ENCODE peak calls at places on chromosomes 12 and 14, in four cellular contexts. K, C, Y and A are unnamed samples.

GRCh38 chr12:89695830-89696229 is 12.8 kb downstream of the ATP2B1 start:
- DNase-seq in K (no peak), C (no peak), Y (no peak), A (no peak)

GRCh38 chr14:71452535-71452934 is 479.7 kb upstream of the RGS6 start:
- DNase-seq in K (no peak), C (no peak), Y (no peak), A (no peak)

GRCh38 chr12:29534935-29535334 is 37.4 kb upstream of the OVCH1 start:
- DNase-seq in K (no peak), C (no peak), Y (no peak), A (no peak)

GRCh38 chr14:104293851-104294627 is 155.7 kb downstream of the KIF26A start:
- DNase-seq in K (no peak), C (no peak), Y (no peak), A (no peak)

GRCh38 chr14:50954811-50955372 is 10.6 kb upstream of the PYGL start:
- DNase-seq in K (no peak), C (peak), Y (no peak), A (peak)

GRCh38 chr12:121167232-121167820 is 34.6 kb downstream of the P2RX7 start:
- DNase-seq in K (no peak), C (no peak), Y (no peak), A (no peak)

GRCh38 chr12:104998423-104999346 is 12.6 kb downstream of the NOPCHAP1 start:
- DNase-seq in K (no peak), C (no peak), Y (no peak), A (no peak)

GRCh38 chr12:3244219-3244750 is 167.1 kb downstream of the TSPAN9 start:
- DNase-seq in K (no peak), C (no peak), Y (no peak), A (no peak)

GRCh38 chr12:54945082-54945481 is 39.5 kb downstream of the TESPA1 start:
- DNase-seq in K (no peak), C (no peak), Y (no peak), A (no peak)

GRCh38 chr14:104969741-104970230 is 8.4 kb downstream of the AHNAK2 start:
- DNase-seq in K (no peak), C (no peak), Y (no peak), A (no peak)

GRCh38 chr14:54169254-54169924 is 212.8 kb upstream of the BMP4 start:
- DNase-seq in K (no peak), C (peak), Y (no peak), A (no peak)

GRCh38 chr12:18139989-18140596 is 50.1 kb upstream of the RERGL start:
- DNase-seq in K (no peak), C (peak), Y (no peak), A (no peak)

GRCh38 chr14:35164849-35165248 is 42.5 kb downstream of the PRORP start:
- DNase-seq in K (no peak), C (no peak), Y (no peak), A (no peak)

GRCh38 chr14:50396636-50397460 is at the start of gene CDKL1:
- DNase-seq in K (peak), C (peak), Y (peak), A (no peak)

GRCh38 chr14:73753887-73754880 is 40.0 kb upstream of the PNMA1 start:
- DNase-seq in K (peak), C (no peak), Y (no peak), A (no peak)

GRCh38 chr12:862303-862911 is 87.1 kb downstream of the RAD52 start:
- DNase-seq in K (no peak), C (peak), Y (no peak), A (no peak)

GRCh38 chr12:587551-588322 is 75.5 kb downstream of the NINJ2 start:
- DNase-seq in K (no peak), C (no peak), Y (no peak), A (no peak)

GRCh38 chr14:58238252-58239247 is 6.1 kb upstream of the PSMA3 start:
- DNase-seq in K (no peak), C (peak), Y (peak), A (no peak)

GRCh38 chr14:79992799-79993198 is 218.5 kb downstream of the DIO2 start:
- DNase-seq in K (no peak), C (no peak), Y (no peak), A (no peak)

GRCh38 chr12:52798003-52798670 is 2.2 kb upstream of the KRT3 start:
- DNase-seq in K (no peak), C (peak), Y (no peak), A (no peak)

GRCh38 chr14:105494606-105494929 is 3.5 kb downstream of the TEDC1 start:
- DNase-seq in K (no peak), C (no peak), Y (no peak), A (no peak)

GRCh38 chr12:6827437-6827894 is 741 bp upstream of the P3H3 start:
- DNase-seq in K (peak), C (peak), Y (peak), A (no peak)

GRCh38 chr12:101696477-101697196 is 803 bp upstream of the CHPT1 start:
- DNase-seq in K (peak), C (no peak), Y (peak), A (no peak)

GRCh38 chr14:67166450-67166853 is 22.8 kb upstream of the GARIN2 start:
- DNase-seq in K (peak), C (peak), Y (peak), A (no peak)

GRCh38 chr14:61179776-61180398 is 101.3 kb downstream of the TMEM30B start:
- DNase-seq in K (no peak), C (no peak), Y (no peak), A (no peak)

GRCh38 chr12:53218551-53219114 is 11.6 kb upstream of the ITGB7 start:
- DNase-seq in K (no peak), C (no peak), Y (no peak), A (no peak)

GRCh38 chr14:58637391-58638230 is at the start of gene DACT1:
- DNase-seq in K (peak), C (no peak), Y (peak), A (no peak)

GRCh38 chr14:28412076-28412475 is 354.5 kb upstream of the FOXG1 start:
- DNase-seq in K (no peak), C (peak), Y (no peak), A (no peak)

GRCh38 chr12:109625131-109625559 is 51.6 kb downstream of the MVK start:
- DNase-seq in K (peak), C (peak), Y (peak), A (no peak)

GRCh38 chr14:92666251-92666650 is 82.2 kb downstream of the LGMN start:
- DNase-seq in K (no peak), C (no peak), Y (no peak), A (no peak)

GRCh38 chr12:59972941-59973340 is 377.1 kb downstream of the SLC16A7 start:
- DNase-seq in K (no peak), C (peak), Y (no peak), A (no peak)

GRCh38 chr12:20319374-20319773 is 49.0 kb upstream of the PDE3A start:
- DNase-seq in K (no peak), C (no peak), Y (no peak), A (no peak)

GRCh38 chr12:27335364-27336145 is 2.9 kb downstream of the BMAL2 start:
- DNase-seq in K (no peak), C (no peak), Y (no peak), A (no peak)
- H3K27ac ChIP-seq in K (no peak), C (peak), Y (no peak), A (peak)

DNA sequence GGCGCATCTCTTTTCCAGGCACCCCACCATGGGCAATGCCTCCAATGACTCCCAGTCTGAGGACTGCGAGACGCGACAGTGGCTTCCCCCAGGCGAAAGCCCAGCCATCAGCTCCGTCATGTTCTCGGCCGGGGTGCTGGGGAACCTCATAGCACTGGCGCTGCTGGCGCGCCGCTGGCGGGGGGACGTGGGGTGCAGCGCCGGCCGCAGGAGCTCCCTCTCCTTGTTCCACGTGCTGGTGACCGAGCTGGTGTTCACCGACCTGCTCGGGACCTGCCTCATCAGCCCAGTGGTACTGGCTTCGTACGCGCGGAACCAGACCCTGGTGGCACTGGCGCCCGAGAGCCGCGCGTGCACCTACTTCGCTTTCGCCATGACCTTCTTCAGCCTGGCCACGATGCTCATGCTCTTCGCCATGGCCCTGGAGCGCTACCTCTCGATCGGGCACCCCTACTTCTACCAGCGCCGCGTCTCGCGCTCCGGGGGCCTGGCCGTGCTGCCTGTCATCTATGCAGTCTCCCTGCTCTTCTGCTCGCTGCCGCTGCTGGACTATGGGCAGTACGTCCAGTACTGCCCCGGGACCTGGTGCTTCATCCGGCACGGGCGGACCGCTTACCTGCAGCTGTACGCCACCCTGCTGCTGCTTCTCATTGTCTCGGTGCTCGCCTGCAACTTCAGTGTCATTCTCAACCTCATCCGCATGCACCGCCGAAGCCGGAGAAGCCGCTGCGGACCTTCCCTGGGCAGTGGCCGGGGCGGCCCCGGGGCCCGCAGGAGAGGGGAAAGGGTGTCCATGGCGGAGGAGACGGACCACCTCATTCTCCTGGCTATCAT is 626 bp downstream of the PTGER2 start:
- DNase-seq in K (no peak), C (peak), Y (peak), A (no peak)
- H3K27ac ChIP-seq in K (no peak), C (peak), Y (peak), A (no peak)

GRCh38 chr12:57235728-57236131 is 6.2 kb downstream of the SHMT2 start:
- DNase-seq in K (no peak), C (no peak), Y (no peak), A (no peak)

GRCh38 chr12:57235012-57235727 is 5.7 kb downstream of the SHMT2 start:
- DNase-seq in K (no peak), C (no peak), Y (no peak), A (no peak)

GRCh38 chr12:57234571-57235011 is 5.1 kb downstream of the SHMT2 start:
- DNase-seq in K (no peak), C (no peak), Y (no peak), A (no peak)

GRCh38 chr12:57233357-57234232 is 4.1 kb downstream of the SHMT2 start:
- DNase-seq in K (no peak), C (no peak), Y (no peak), A (no peak)

GRCh38 chr12:57234233-57234570 is 4.7 kb downstream of the SHMT2 start:
- DNase-seq in K (no peak), C (no peak), Y (no peak), A (no peak)
- H3K27ac ChIP-seq in K (no peak), C (no peak), Y (no peak), A (no peak)

GRCh38 chr12:42589465-42590323 is at the start of gene PRICKLE1:
- DNase-seq in K (no peak), C (peak), Y (peak), A (no peak)

GRCh38 chr12:42588308-42588836 is 1.2 kb downstream of the PRICKLE1 start:
- DNase-seq in K (no peak), C (peak), Y (peak), A (no peak)

GRCh38 chr12:42587564-42588307 is 1.8 kb downstream of the PRICKLE1 start:
- DNase-seq in K (no peak), C (no peak), Y (no peak), A (no peak)

GRCh38 chr12:42588981-42589464 is 523 bp downstream of the PRICKLE1 start:
- DNase-seq in K (peak), C (peak), Y (peak), A (no peak)

DNA sequence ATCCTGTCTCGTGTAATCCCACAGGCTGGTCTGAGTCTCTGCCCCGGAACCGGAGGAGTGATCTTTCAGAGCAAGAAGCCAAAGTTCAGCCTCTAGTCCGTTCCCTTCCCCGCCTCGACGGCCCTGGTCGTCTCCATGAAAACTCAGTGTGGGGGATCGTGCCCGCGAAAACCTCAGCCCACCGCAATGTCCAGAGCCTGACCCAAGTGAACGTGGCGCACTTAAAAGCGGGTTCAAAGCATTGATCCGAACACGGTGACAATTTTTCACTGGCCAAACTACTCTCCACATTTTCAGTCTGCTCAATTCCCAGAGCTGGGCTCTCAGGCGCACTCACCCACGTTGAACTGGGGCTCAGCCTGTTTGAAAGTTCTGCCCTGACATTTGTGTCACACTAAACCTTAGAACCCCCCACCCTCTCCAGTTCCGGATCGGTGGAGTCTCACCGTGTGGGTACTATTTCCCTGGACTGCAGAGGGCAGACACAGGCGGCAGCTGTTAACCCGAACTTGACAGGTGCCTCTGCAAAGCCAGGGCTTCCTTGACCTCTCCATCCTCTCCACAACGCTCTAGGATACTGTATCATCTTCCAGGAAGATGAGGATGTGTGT is 883 bp upstream of the PRICKLE1 start:
- DNase-seq in K (no peak), C (peak), Y (peak), A (no peak)
- H3K27ac ChIP-seq in K (no peak), C (peak), Y (no peak), A (no peak)

DNA sequence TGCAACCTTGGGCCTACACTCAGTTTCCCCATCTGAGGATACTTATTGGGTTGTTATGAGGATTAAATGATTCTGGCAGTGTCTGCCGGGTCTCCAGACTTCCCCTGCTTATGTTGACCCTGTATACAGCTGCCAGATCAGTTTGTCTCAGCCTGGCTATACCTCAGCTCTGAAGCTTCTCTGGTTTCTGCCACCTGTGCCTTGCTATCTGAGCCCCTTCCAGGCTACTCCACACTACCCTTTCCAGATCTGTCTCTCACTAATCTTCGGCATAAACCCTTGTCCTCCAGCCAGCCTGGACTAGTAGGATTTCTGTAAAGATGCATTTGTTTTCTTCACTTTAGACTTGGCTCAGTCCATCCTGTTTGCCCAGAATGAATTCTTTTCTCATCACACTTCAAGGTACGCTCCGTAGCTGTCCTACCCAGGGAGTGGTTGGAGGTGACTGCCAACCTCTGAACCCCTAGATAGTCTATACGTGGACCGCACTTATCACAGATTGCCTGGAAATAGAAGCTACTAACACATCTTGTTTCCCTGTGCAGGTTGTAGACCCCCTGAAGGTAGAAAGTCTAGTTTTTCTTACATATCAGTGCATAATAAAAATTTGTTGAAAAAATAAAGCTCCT is 422.4 kb downstream of the RAD51B start:
- DNase-seq in K (no peak), C (no peak), Y (no peak), A (no peak)
- H3K27ac ChIP-seq in K (no peak), C (no peak), Y (no peak), A (no peak)

GRCh38 chr12:95718001-95718400 is 72.6 kb downstream of the NTN4 start:
- DNase-seq in K (no peak), C (no peak), Y (no peak), A (no peak)

GRCh38 chr12:95721320-95721719 is 69.2 kb downstream of the NTN4 start:
- DNase-seq in K (no peak), C (peak), Y (no peak), A (no peak)

GRCh38 chr12:95715177-95715576 is 75.4 kb downstream of the NTN4 start:
- DNase-seq in K (no peak), C (no peak), Y (no peak), A (no peak)

GRCh38 chr12:95718772-95719171 is 71.8 kb downstream of the NTN4 start:
- DNase-seq in K (no peak), C (no peak), Y (no peak), A (no peak)

GRCh38 chr12:95717336-95717928 is 73.1 kb downstream of the NTN4 start:
- DNase-seq in K (no peak), C (no peak), Y (no peak), A (no peak)
- H3K27ac ChIP-seq in K (no peak), C (no peak), Y (no peak), A (no peak)

DNA sequence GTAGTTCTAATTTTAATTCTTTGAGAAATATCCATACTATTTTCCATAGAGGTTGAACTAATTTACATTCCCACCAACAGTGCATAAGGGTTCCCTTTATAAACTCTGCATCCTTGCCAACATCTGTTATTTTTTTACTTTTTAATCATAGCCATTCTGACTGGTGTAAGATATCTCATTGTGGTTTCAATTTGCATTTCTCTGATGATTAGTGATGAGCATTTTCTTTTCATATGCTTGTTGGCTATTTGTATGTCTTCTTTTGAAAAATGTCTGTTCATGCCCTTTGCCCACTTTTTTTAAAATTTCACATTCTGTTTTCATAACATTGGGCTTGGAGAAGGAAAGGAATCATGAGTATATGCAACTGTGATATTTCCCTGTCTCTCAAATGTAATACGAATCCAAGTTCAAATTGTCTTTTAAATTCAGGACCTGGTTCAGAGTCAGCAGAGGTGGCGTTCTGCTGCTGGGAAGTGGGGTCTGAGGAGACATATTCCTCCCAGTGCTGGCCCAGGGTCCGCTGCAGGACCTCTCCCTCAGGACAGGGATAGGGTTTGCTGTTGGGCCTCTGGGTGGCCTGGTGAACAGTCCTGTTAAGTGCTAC is 81.2 kb upstream of the ETV6 start:
- DNase-seq in K (no peak), C (no peak), Y (no peak), A (no peak)
- H3K27ac ChIP-seq in K (no peak), C (no peak), Y (no peak), A (no peak)